ENCODE peak calls at places on chromosomes 12 and 14, in ten cellular contexts. One of them, this sample, is unnamed.

GRCh38 chr14:103023881-103024473 is 33.4 kb downstream of the CDC42BPB start:
- DNase-seq in hippocampal formation: no peak
- DNase-seq in fibroblast of pulmonary artery: peak
- DNase-seq in HS-5: peak
- DNase-seq in NCI-H2081: no peak
- DNase-seq in stimulated activated CD8-positive, alpha-beta memory T cell treated with anti-CD3 and anti-CD28 coated beads, Interleukin-12 subunit alpha, Interleukin-12 subunit beta, amount 100 ng/mL, for 1 hour: no peak
- DNase-seq in GDM1: no peak
- DNase-seq in CD8-positive, alpha-beta T cell: no peak
- DNase-seq in stimulated activated CD4-positive, alpha-beta T cell treated with anti-CD3 and anti-CD28 coated beads, Interleukin-4, amount 100 ng/mL, for 48 hours: no peak
- DNase-seq in left ventricle myocardium superior: no peak
- DNase-seq in this sample: no peak

GRCh38 chr12:80825506-80825905 is 108.8 kb downstream of the MYF5 start:
- DNase-seq in GDM1: no peak
- DNase-seq in NCI-H2081: no peak
- DNase-seq in CD8-positive, alpha-beta T cell: no peak
- DNase-seq in hippocampal formation: no peak
- DNase-seq in stimulated activated CD8-positive, alpha-beta memory T cell treated with anti-CD3 and anti-CD28 coated beads, Interleukin-12 subunit alpha, Interleukin-12 subunit beta, amount 100 ng/mL, for 1 hour: no peak
- DNase-seq in left ventricle myocardium superior: no peak
- DNase-seq in stimulated activated CD4-positive, alpha-beta T cell treated with anti-CD3 and anti-CD28 coated beads, Interleukin-4, amount 100 ng/mL, for 48 hours: no peak
- DNase-seq in fibroblast of pulmonary artery: no peak
- DNase-seq in HS-5: no peak
- DNase-seq in this sample: no peak

GRCh38 chr12:6377667-6377994 is 2.3 kb upstream of the SCNN1A start:
- DNase-seq in HS-5: no peak
- DNase-seq in left ventricle myocardium superior: no peak
- DNase-seq in GDM1: no peak
- DNase-seq in fibroblast of pulmonary artery: no peak
- DNase-seq in CD8-positive, alpha-beta T cell: no peak
- DNase-seq in stimulated activated CD4-positive, alpha-beta T cell treated with anti-CD3 and anti-CD28 coated beads, Interleukin-4, amount 100 ng/mL, for 48 hours: no peak
- DNase-seq in stimulated activated CD8-positive, alpha-beta memory T cell treated with anti-CD3 and anti-CD28 coated beads, Interleukin-12 subunit alpha, Interleukin-12 subunit beta, amount 100 ng/mL, for 1 hour: no peak
- DNase-seq in NCI-H2081: no peak
- DNase-seq in hippocampal formation: no peak
- DNase-seq in this sample: no peak

GRCh38 chr14:23141706-23142467 is 22.8 kb upstream of the CEBPE start:
- DNase-seq in stimulated activated CD4-positive, alpha-beta T cell treated with anti-CD3 and anti-CD28 coated beads, Interleukin-4, amount 100 ng/mL, for 48 hours: no peak
- DNase-seq in HS-5: no peak
- DNase-seq in stimulated activated CD8-positive, alpha-beta memory T cell treated with anti-CD3 and anti-CD28 coated beads, Interleukin-12 subunit alpha, Interleukin-12 subunit beta, amount 100 ng/mL, for 1 hour: no peak
- DNase-seq in left ventricle myocardium superior: peak
- DNase-seq in fibroblast of pulmonary artery: peak
- DNase-seq in GDM1: no peak
- DNase-seq in hippocampal formation: no peak
- DNase-seq in NCI-H2081: peak
- DNase-seq in CD8-positive, alpha-beta T cell: no peak
- DNase-seq in this sample: no peak

GRCh38 chr12:2397356-2398045 is 344.7 kb downstream of the CACNA1C start:
- DNase-seq in HS-5: no peak
- DNase-seq in left ventricle myocardium superior: no peak
- DNase-seq in fibroblast of pulmonary artery: no peak
- DNase-seq in stimulated activated CD4-positive, alpha-beta T cell treated with anti-CD3 and anti-CD28 coated beads, Interleukin-4, amount 100 ng/mL, for 48 hours: no peak
- DNase-seq in GDM1: no peak
- DNase-seq in stimulated activated CD8-positive, alpha-beta memory T cell treated with anti-CD3 and anti-CD28 coated beads, Interleukin-12 subunit alpha, Interleukin-12 subunit beta, amount 100 ng/mL, for 1 hour: no peak
- DNase-seq in hippocampal formation: no peak
- DNase-seq in CD8-positive, alpha-beta T cell: no peak
- DNase-seq in NCI-H2081: no peak
- DNase-seq in this sample: no peak

GRCh38 chr14:63852271-63852816 is 460 bp upstream of the SYNE2 start:
- DNase-seq in left ventricle myocardium superior: no peak
- DNase-seq in CD8-positive, alpha-beta T cell: no peak
- DNase-seq in stimulated activated CD4-positive, alpha-beta T cell treated with anti-CD3 and anti-CD28 coated beads, Interleukin-4, amount 100 ng/mL, for 48 hours: no peak
- DNase-seq in hippocampal formation: no peak
- DNase-seq in fibroblast of pulmonary artery: peak
- DNase-seq in NCI-H2081: no peak
- DNase-seq in GDM1: no peak
- DNase-seq in HS-5: no peak
- DNase-seq in stimulated activated CD8-positive, alpha-beta memory T cell treated with anti-CD3 and anti-CD28 coated beads, Interleukin-12 subunit alpha, Interleukin-12 subunit beta, amount 100 ng/mL, for 1 hour: no peak
- DNase-seq in this sample: no peak

GRCh38 chr12:24743891-24744793 is 204.8 kb downstream of the BCAT1 start:
- DNase-seq in stimulated activated CD4-positive, alpha-beta T cell treated with anti-CD3 and anti-CD28 coated beads, Interleukin-4, amount 100 ng/mL, for 48 hours: no peak
- DNase-seq in HS-5: no peak
- DNase-seq in hippocampal formation: no peak
- DNase-seq in NCI-H2081: no peak
- DNase-seq in CD8-positive, alpha-beta T cell: no peak
- DNase-seq in left ventricle myocardium superior: no peak
- DNase-seq in GDM1: no peak
- DNase-seq in fibroblast of pulmonary artery: peak
- DNase-seq in stimulated activated CD8-positive, alpha-beta memory T cell treated with anti-CD3 and anti-CD28 coated beads, Interleukin-12 subunit alpha, Interleukin-12 subunit beta, amount 100 ng/mL, for 1 hour: no peak
- DNase-seq in this sample: no peak

GRCh38 chr12:71134405-71134804 is 23.4 kb downstream of the TSPAN8 start:
- DNase-seq in NCI-H2081: no peak
- DNase-seq in fibroblast of pulmonary artery: peak
- DNase-seq in GDM1: no peak
- DNase-seq in left ventricle myocardium superior: no peak
- DNase-seq in hippocampal formation: no peak
- DNase-seq in stimulated activated CD4-positive, alpha-beta T cell treated with anti-CD3 and anti-CD28 coated beads, Interleukin-4, amount 100 ng/mL, for 48 hours: no peak
- DNase-seq in stimulated activated CD8-positive, alpha-beta memory T cell treated with anti-CD3 and anti-CD28 coated beads, Interleukin-12 subunit alpha, Interleukin-12 subunit beta, amount 100 ng/mL, for 1 hour: no peak
- DNase-seq in CD8-positive, alpha-beta T cell: no peak
- DNase-seq in HS-5: no peak
- DNase-seq in this sample: no peak

GRCh38 chr14:79573486-79573885 is 637.8 kb downstream of the DIO2 start:
- DNase-seq in fibroblast of pulmonary artery: peak
- DNase-seq in NCI-H2081: no peak
- DNase-seq in stimulated activated CD4-positive, alpha-beta T cell treated with anti-CD3 and anti-CD28 coated beads, Interleukin-4, amount 100 ng/mL, for 48 hours: no peak
- DNase-seq in hippocampal formation: no peak
- DNase-seq in stimulated activated CD8-positive, alpha-beta memory T cell treated with anti-CD3 and anti-CD28 coated beads, Interleukin-12 subunit alpha, Interleukin-12 subunit beta, amount 100 ng/mL, for 1 hour: no peak
- DNase-seq in GDM1: no peak
- DNase-seq in CD8-positive, alpha-beta T cell: no peak
- DNase-seq in left ventricle myocardium superior: no peak
- DNase-seq in HS-5: no peak
- DNase-seq in this sample: no peak

GRCh38 chr12:42706331-42706730 is 116.8 kb upstream of the PRICKLE1 start:
- DNase-seq in stimulated activated CD8-positive, alpha-beta memory T cell treated with anti-CD3 and anti-CD28 coated beads, Interleukin-12 subunit alpha, Interleukin-12 subunit beta, amount 100 ng/mL, for 1 hour: no peak
- DNase-seq in HS-5: no peak
- DNase-seq in GDM1: no peak
- DNase-seq in fibroblast of pulmonary artery: no peak
- DNase-seq in CD8-positive, alpha-beta T cell: no peak
- DNase-seq in stimulated activated CD4-positive, alpha-beta T cell treated with anti-CD3 and anti-CD28 coated beads, Interleukin-4, amount 100 ng/mL, for 48 hours: no peak
- DNase-seq in hippocampal formation: no peak
- DNase-seq in NCI-H2081: no peak
- DNase-seq in left ventricle myocardium superior: no peak
- DNase-seq in this sample: no peak

GRCh38 chr14:22523283-22523682 is 65.7 kb downstream of the DAD1 start:
- DNase-seq in CD8-positive, alpha-beta T cell: no peak
- DNase-seq in NCI-H2081: no peak
- DNase-seq in stimulated activated CD8-positive, alpha-beta memory T cell treated with anti-CD3 and anti-CD28 coated beads, Interleukin-12 subunit alpha, Interleukin-12 subunit beta, amount 100 ng/mL, for 1 hour: no peak
- DNase-seq in fibroblast of pulmonary artery: no peak
- DNase-seq in hippocampal formation: no peak
- DNase-seq in GDM1: no peak
- DNase-seq in left ventricle myocardium superior: no peak
- DNase-seq in HS-5: no peak
- DNase-seq in stimulated activated CD4-positive, alpha-beta T cell treated with anti-CD3 and anti-CD28 coated beads, Interleukin-4, amount 100 ng/mL, for 48 hours: no peak
- DNase-seq in this sample: no peak

This sample was measured in KG1.